ENCODE peak calls at places on chromosomes 16 and 17, in eight cellular contexts. T is fibroblast of mammary gland, C is tibial artery, M is dorsolateral prefrontal cortex, Q is adrenal gland, G is endothelial cell, X is prostate gland, A is esophagus squamous epithelium. S is an unnamed sample.

GRCh38 chr17:45388604-45389325 is 43.9 kb downstream of the ARHGAP27 start:
- DNase-seq in T (peak), C (no peak), M (no peak), Q (no peak), G (no peak), X (no peak), A (no peak), S (peak)

GRCh38 chr16:49969356-49970030 is 55.5 kb upstream of the CNEP1R1 start:
- DNase-seq in T (no peak), C (no peak), M (no peak), Q (no peak), G (no peak), X (no peak), A (no peak), S (no peak)

GRCh38 chr16:4936991-4937781 is at the start of gene PPL:
- DNase-seq in T (no peak), C (peak), M (peak), Q (peak), G (peak), X (peak), A (no peak), S (no peak)

GRCh38 chr17:73342057-73342522 is 30.3 kb upstream of the CDC42EP4 start:
- DNase-seq in T (peak), C (peak), M (peak), Q (peak), G (peak), X (peak), A (no peak), S (peak)

GRCh38 chr17:14303343-14304221 is 2.7 kb downstream of the HS3ST3B1 start:
- DNase-seq in T (no peak), C (no peak), M (no peak), Q (no peak), G (peak), X (no peak), A (no peak), S (no peak)

GRCh38 chr17:48814504-48814903 is 2.5 kb downstream of the TTLL6 start:
- DNase-seq in T (peak), C (no peak), M (no peak), Q (peak), G (peak), X (peak), A (no peak), S (peak)

GRCh38 chr16:12724216-12724615 is 79.5 kb downstream of the CPPED1 start:
- DNase-seq in T (no peak), C (no peak), M (no peak), Q (no peak), G (no peak), X (no peak), A (no peak), S (no peak)

GRCh38 chr16:2973605-2974318 is 4.6 kb downstream of the PAQR4 start:
- DNase-seq in T (no peak), C (no peak), M (no peak), Q (no peak), G (no peak), X (no peak), A (no peak), S (no peak)

GRCh38 chr16:49608095-49608494 is 234.5 kb downstream of the C16orf78 start:
- DNase-seq in T (peak), C (peak), M (no peak), Q (peak), G (no peak), X (no peak), A (no peak), S (no peak)

DNA sequence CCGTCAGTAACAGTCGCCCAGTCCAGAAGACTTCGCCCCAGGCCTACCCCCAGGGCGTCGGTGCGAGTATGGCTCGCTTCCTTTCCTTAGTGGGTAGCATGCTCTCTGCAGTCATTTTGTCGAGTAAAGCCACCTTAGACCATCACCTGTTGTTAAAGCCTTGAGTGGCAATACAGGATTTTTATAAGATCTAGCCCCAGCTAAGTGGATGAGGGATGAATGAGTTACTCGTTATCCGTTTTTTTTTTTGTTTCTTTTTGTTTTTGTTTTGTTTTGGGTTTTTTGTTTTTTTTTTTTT is 322 bp upstream of the KLHL11 start:
- DNase-seq in T (no peak), C (no peak), M (no peak), Q (no peak), G (no peak), X (no peak), A (no peak), S (no peak)
- TF ChIP-seq CTCF in T (no peak), C (no peak), M (no peak), Q (no peak), G (no peak), X (no peak), A (no peak), S (no peak)

GRCh38 chr16:14289692-14290340 is 218.7 kb downstream of the MRTFB start:
- DNase-seq in T (peak), C (no peak), M (no peak), Q (peak), G (no peak), X (no peak), A (no peak), S (peak)
- TF ChIP-seq CTCF in T (peak), C (no peak), M (no peak), Q (peak), G (peak), X (peak), A (peak), S (peak)

GRCh38 chr17:78673395-78673794 is 96.2 kb upstream of the DNAH17 start:
- DNase-seq in T (no peak), C (no peak), M (no peak), Q (no peak), G (no peak), X (no peak), A (no peak), S (no peak)

GRCh38 chr17:78675836-78676235 is 98.6 kb upstream of the DNAH17 start:
- DNase-seq in T (no peak), C (no peak), M (no peak), Q (no peak), G (no peak), X (no peak), A (no peak), S (no peak)

GRCh38 chr17:78675316-78675616 is 98.1 kb upstream of the DNAH17 start:
- DNase-seq in T (no peak), C (no peak), M (no peak), Q (no peak), G (no peak), X (no peak), A (no peak), S (no peak)

GRCh38 chr17:78674156-78674555 is 97.0 kb upstream of the DNAH17 start:
- DNase-seq in T (no peak), C (no peak), M (no peak), Q (no peak), G (no peak), X (peak), A (no peak), S (no peak)

DNA sequence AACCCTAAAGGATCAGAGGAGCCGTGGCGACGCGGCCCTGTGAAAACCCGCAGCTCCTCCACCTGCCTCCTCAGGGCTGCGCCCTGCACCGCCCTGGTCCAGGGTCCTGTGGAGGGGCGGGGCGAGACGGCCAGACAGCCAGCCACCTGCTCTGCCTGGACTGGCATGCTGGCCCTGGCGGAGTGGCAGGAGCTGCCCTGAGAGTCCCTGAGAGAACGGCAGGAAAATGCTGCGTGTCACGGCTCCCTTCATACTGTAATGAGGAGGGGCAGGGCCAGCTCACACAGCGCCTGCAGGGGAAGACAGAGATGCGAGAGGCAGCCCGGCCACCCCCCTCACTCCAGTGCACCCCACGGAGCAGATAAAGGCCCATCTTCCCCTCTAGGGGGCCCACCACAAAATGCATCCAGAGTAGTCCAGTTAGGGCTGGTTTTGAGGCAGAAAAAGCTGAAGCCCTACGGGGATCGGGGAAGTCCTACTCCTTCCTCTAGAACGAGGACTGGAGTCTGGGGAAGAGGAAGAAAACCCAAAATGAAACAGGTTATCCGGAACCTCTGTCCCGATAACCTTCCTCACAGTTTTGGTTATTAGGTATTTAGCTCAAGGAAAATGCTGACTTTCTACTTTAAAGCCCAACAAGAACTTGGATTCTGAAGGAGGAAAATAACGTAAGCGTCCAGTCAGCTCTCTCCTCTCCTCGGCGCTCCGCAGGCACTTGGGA is 97.6 kb upstream of the DNAH17 start:
- DNase-seq in T (no peak), C (no peak), M (no peak), Q (no peak), G (no peak), X (no peak), A (no peak), S (no peak)
- TF ChIP-seq CTCF in T (no peak), C (no peak), M (no peak), Q (no peak), G (no peak), X (no peak), A (no peak), S (no peak)

GRCh38 chr17:545156-545555 is 169.5 kb downstream of the VPS53 start:
- DNase-seq in T (no peak), C (no peak), M (no peak), Q (no peak), G (no peak), X (no peak), A (no peak), S (no peak)
- TF ChIP-seq CTCF in T (no peak), C (no peak), M (no peak), Q (no peak), G (no peak), X (no peak), A (no peak), S (no peak)

GRCh38 chr16:46688657-46689491 is at the start of gene VPS35:
- DNase-seq in T (peak), C (peak), M (peak), Q (peak), G (peak), X (peak), A (peak), S (peak)
- TF ChIP-seq CTCF in T (no peak), C (no peak), M (no peak), Q (peak), G (peak), X (no peak), A (no peak), S (peak)

GRCh38 chr17:7352559-7352889 is 562 bp downstream of the KCTD11 start:
- DNase-seq in T (no peak), C (no peak), M (no peak), Q (no peak), G (no peak), X (no peak), A (no peak), S (no peak)
- TF ChIP-seq CTCF in T (no peak), C (no peak), M (no peak), Q (no peak), G (no peak), X (no peak), A (no peak), S (no peak)

DNA sequence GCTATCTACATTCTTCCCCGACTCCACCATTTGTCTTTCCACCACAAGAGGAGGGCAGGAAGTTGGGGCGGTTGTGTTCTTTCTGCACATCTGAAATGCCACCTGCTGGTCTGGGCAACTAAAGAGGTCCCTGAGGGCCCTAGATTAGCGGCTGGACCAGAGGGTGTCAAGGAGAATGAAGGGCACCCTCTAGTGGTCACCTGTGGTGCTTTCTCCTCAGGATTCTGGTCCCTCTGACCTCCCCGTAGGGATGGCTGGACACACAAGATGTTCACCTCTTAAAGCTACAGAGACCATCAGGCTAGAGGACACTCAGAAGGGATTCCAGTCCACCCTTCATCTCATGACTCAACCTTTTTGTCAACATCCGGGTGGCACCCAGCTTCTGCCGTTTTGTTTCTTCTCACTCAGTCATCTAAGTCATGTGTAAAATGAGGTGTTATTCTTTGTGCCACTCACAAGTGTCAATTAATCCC is 2.9 kb upstream of the SCIMP start:
- DNase-seq in T (peak), C (peak), M (no peak), Q (peak), G (peak), X (peak), A (no peak), S (peak)
- TF ChIP-seq CTCF in T (peak), C (peak), M (peak), Q (peak), G (peak), X (peak), A (peak), S (peak)

GRCh38 chr17:83180264-83180995 is 101.0 kb downstream of the METRNL start:
- DNase-seq in T (no peak), C (no peak), M (no peak), Q (peak), G (no peak), X (no peak), A (no peak), S (no peak)
- TF ChIP-seq CTCF in T (no peak), C (no peak), M (no peak), Q (no peak), G (no peak), X (no peak), A (no peak), S (no peak)

GRCh38 chr16:69397821-69398521 is 12.2 kb upstream of the TERF2 start:
- DNase-seq in T (peak), C (no peak), M (no peak), Q (peak), G (peak), X (no peak), A (no peak), S (peak)
- TF ChIP-seq CTCF in T (peak), C (peak), M (no peak), Q (peak), G (peak), X (no peak), A (peak), S (peak)

S was measured in AG10803.